ENCODE peak calls at places on chromosome X, in eight cellular contexts. B, H, N, M, E, T, L and D are unnamed samples.

GRCh38 chrX:116285506-116285905 is 115.0 kb downstream of the AGTR2 start:
- DNase-seq in L (no peak), M (no peak), E (no peak), N (no peak), H (no peak), B (no peak), T (no peak), D (no peak)

GRCh38 chrX:68532828-68533227 is 34.0 kb downstream of the YIPF6 start:
- DNase-seq in B (no peak), M (no peak), N (no peak), H (no peak), T (no peak), L (no peak), E (no peak), D (no peak)

GRCh38 chrX:139720136-139720535 is 12.2 kb upstream of the MCF2 start:
- DNase-seq in M (peak; percentile 5), B (peak; percentile 0), E (no peak), T (no peak), H (no peak), L (no peak), N (no peak), D (no peak)

GRCh38 chrX:22171287-22172060 is 101.2 kb upstream of the CBLL2 start:
- DNase-seq in H (no peak), M (no peak), T (no peak), B (no peak), E (no peak), L (no peak), N (no peak), D (no peak)

GRCh38 chrX:132833373-132833772 is 125.1 kb downstream of the HS6ST2 start:
- DNase-seq in T (no peak), E (no peak), N (no peak), H (no peak), M (no peak), L (no peak), B (no peak), D (no peak)

GRCh38 chrX:24298191-24298590 is 15.7 kb downstream of the SUPT20HL2 start:
- DNase-seq in L (no peak), N (no peak), M (no peak), E (no peak), B (no peak), T (no peak), H (no peak), D (no peak)

GRCh38 chrX:107675365-107675654 is 47.0 kb downstream of the PRPS1 start:
- DNase-seq in L (no peak), N (no peak), H (no peak), M (no peak), T (no peak), B (no peak), E (no peak), D (no peak)

GRCh38 chrX:31934842-31935241 is 863.0 kb upstream of the FTHL17 start:
- DNase-seq in M (no peak), B (no peak), L (no peak), E (no peak), N (no peak), T (no peak), H (no peak), D (no peak)

GRCh38 chrX:80511969-80512760 is 91.9 kb downstream of the TENT5D start:
- DNase-seq in B (no peak), L (no peak), M (peak; percentile 22), T (no peak), E (no peak), H (no peak), N (no peak), D (no peak)

GRCh38 chrX:1124531-1124930 is 87.9 kb downstream of the CRLF2 start:
- DNase-seq in E (no peak), H (no peak), L (no peak), M (no peak), B (no peak), N (no peak), T (no peak), D (peak; percentile 88)

GRCh38 chrX:8424941-8425340 is 39.7 kb upstream of the VCX3B start:
- DNase-seq in L (no peak), M (peak; percentile 35), B (no peak), N (no peak), T (no peak), H (no peak), E (no peak), D (no peak)

GRCh38 chrX:123878177-123878576 is 18.3 kb downstream of the XIAP start:
- DNase-seq in H (no peak), N (no peak), T (no peak), B (no peak), E (no peak), L (no peak), M (peak; percentile 4), D (no peak)

GRCh38 chrX:123357941-123358340 is 173.9 kb downstream of the GRIA3 start:
- DNase-seq in H (no peak), E (no peak), B (no peak), T (no peak), L (no peak), M (no peak), N (no peak), D (no peak)

GRCh38 chrX:2859197-2859797 is 30.6 kb downstream of the GYG2 start:
- DNase-seq in E (no peak), L (no peak), T (no peak), N (no peak), B (no peak), M (no peak), H (no peak), D (no peak)

GRCh38 chrX:68685722-68686683 is 38.5 kb downstream of the STARD8 start:
- DNase-seq in B (no peak), E (no peak), T (peak; percentile 24), N (no peak), L (no peak), H (peak; percentile 63), M (no peak), D (no peak)

GRCh38 chrX:40346379-40346778 is 234.4 kb upstream of the ATP6AP2 start:
- DNase-seq in T (no peak), E (no peak), M (no peak), B (no peak), L (no peak), H (no peak), N (no peak), D (no peak)

GRCh38 chrX:138710311-138710791 is 1.2 kb downstream of the FGF13 start:
- DNase-seq in H (no peak), L (no peak), E (no peak), B (no peak), T (no peak), M (no peak), N (no peak), D (no peak)

GRCh38 chrX:35841872-35842271 is 43.7 kb downstream of the MAGEB16 start:
- DNase-seq in H (no peak), L (no peak), T (no peak), M (peak; percentile 3), E (no peak), B (no peak), N (no peak), D (no peak)

GRCh38 chrX:134600714-134601113 is 57.6 kb downstream of the PLAC1 start:
- DNase-seq in M (peak; percentile 40), H (no peak), L (no peak), E (no peak), B (no peak), N (no peak), T (no peak), D (no peak)

GRCh38 chrX:38800981-38801845 is at the start of gene MID1IP1:
- DNase-seq in H (peak; percentile 93), N (no peak), L (peak; percentile 58), T (peak; percentile 78), M (peak; percentile 89), B (peak; percentile 70), E (peak; percentile 77), D (peak; percentile 92)

GRCh38 chrX:124415115-124415798 is 68.9 kb downstream of the SH2D1A start:
- DNase-seq in N (no peak), L (no peak), T (no peak), E (no peak), M (no peak), B (no peak), H (no peak), D (no peak)

GRCh38 chrX:81564851-81565250 is 362.9 kb downstream of the SH3BGRL start:
- DNase-seq in B (no peak), N (no peak), M (no peak), T (no peak), E (no peak), H (no peak), L (no peak), D (no peak)

GRCh38 chrX:78452356-78452755 is 124.9 kb upstream of the CYSLTR1 start:
- DNase-seq in L (no peak), B (no peak), M (peak; percentile 9), E (no peak), H (no peak), N (no peak), T (no peak), D (no peak)

GRCh38 chrX:7711167-7711566 is 131.8 kb upstream of the VCX start:
- DNase-seq in E (no peak), B (no peak), L (no peak), T (no peak), N (no peak), M (peak; percentile 37), H (no peak), D (no peak)

GRCh38 chrX:40908857-40909475 is 173.6 kb upstream of the MED14 start:
- DNase-seq in M (peak; percentile 38), E (no peak), T (no peak), H (no peak), B (peak; percentile 22), N (no peak), L (no peak), D (no peak)

GRCh38 chrX:386768-387575 is at the start of gene PPP2R3B:
- DNase-seq in N (peak; percentile 78), H (peak; percentile 98), B (peak; percentile 97), T (peak; percentile 98), M (peak; percentile 97), E (peak; percentile 97), L (peak; percentile 97), D (peak; percentile 97)

GRCh38 chrX:69153060-69153730 is 12.1 kb downstream of the PJA1 start:
- DNase-seq in M (no peak), E (no peak), H (peak; percentile 30), T (peak; percentile 68), B (no peak), L (no peak), N (no peak), D (peak; percentile 82)

GRCh38 chrX:41152221-41152620 is 67.0 kb downstream of the USP9X start:
- DNase-seq in N (no peak), B (no peak), M (no peak), H (no peak), L (no peak), E (no peak), T (no peak), D (no peak)

GRCh38 chrX:6225307-6226052 is 3.2 kb downstream of the NLGN4X start:
- DNase-seq in B (no peak), E (no peak), L (no peak), N (no peak), M (no peak), H (no peak), T (no peak), D (peak; percentile 13)

GRCh38 chrX:71872542-71873458 is 37.8 kb upstream of the NHSL2 start:
- DNase-seq in T (no peak), B (no peak), N (no peak), M (no peak), L (no peak), E (no peak), H (no peak), D (no peak)

GRCh38 chrX:7582191-7582590 is 260.8 kb upstream of the VCX start:
- DNase-seq in T (no peak), E (no peak), M (no peak), N (no peak), B (no peak), H (no peak), L (no peak), D (peak; percentile 3)

GRCh38 chrX:19832186-19832965 is 55.0 kb downstream of the SH3KBP1 start:
- DNase-seq in E (no peak), L (no peak), T (no peak), M (no peak), H (no peak), N (no peak), B (no peak), D (no peak)

GRCh38 chrX:48683411-48683982 is at the start of gene WAS:
- DNase-seq in N (no peak), L (peak; percentile 16), B (no peak), T (no peak), H (no peak), M (no peak), E (peak; percentile 40), D (peak; percentile 52)

GRCh38 chrX:40418413-40419195 is 162.2 kb upstream of the ATP6AP2 start:
- DNase-seq in H (no peak), N (no peak), B (no peak), L (no peak), M (no peak), E (no peak), T (no peak), D (no peak)